ENCODE peak calls at places on chromosomes 7 and 10, in ten cellular contexts. One of them, this sample, is unnamed.

GRCh38 chr7:73740771-73741170 is 2.2 kb upstream of the ABHD11 start:
- DNase-seq in GM04504: no peak
- DNase-seq in smooth muscle cell of the brain vasculature: no peak
- DNase-seq in NAMALWA: no peak
- DNase-seq in COR-L47: no peak
- DNase-seq in nephron progenitor cell: no peak
- DNase-seq in GM18507: no peak
- DNase-seq in stimulated activated CD4-positive, alpha-beta T cell treated with anti-CD3 and anti-CD28 coated beads, Interleukin-12 subunit alpha, Interleukin-12 subunit beta, amount 100 ng/mL, for 48 hours: no peak
- DNase-seq in frontal cortex: no peak
- DNase-seq in NCI-H1436: no peak
- DNase-seq in this sample: no peak

GRCh38 chr10:91976324-91977051 is 52.9 kb downstream of the BTAF1 start:
- DNase-seq in frontal cortex: no peak
- DNase-seq in smooth muscle cell of the brain vasculature: no peak
- DNase-seq in GM04504: no peak
- DNase-seq in stimulated activated CD4-positive, alpha-beta T cell treated with anti-CD3 and anti-CD28 coated beads, Interleukin-12 subunit alpha, Interleukin-12 subunit beta, amount 100 ng/mL, for 48 hours: no peak
- DNase-seq in NAMALWA: no peak
- DNase-seq in COR-L47: no peak
- DNase-seq in nephron progenitor cell: no peak
- DNase-seq in NCI-H1436: no peak
- DNase-seq in GM18507: no peak
- DNase-seq in this sample: no peak

GRCh38 chr10:102713483-102713813 is 749 bp downstream of the ARL3 start:
- DNase-seq in NCI-H1436: no peak
- DNase-seq in nephron progenitor cell: no peak
- DNase-seq in GM04504: no peak
- DNase-seq in NAMALWA: no peak
- DNase-seq in GM18507: no peak
- DNase-seq in smooth muscle cell of the brain vasculature: peak; percentile 7
- DNase-seq in COR-L47: no peak
- DNase-seq in stimulated activated CD4-positive, alpha-beta T cell treated with anti-CD3 and anti-CD28 coated beads, Interleukin-12 subunit alpha, Interleukin-12 subunit beta, amount 100 ng/mL, for 48 hours: no peak
- DNase-seq in frontal cortex: no peak
- DNase-seq in this sample: no peak

GRCh38 chr7:90701021-90701420 is 104.9 kb downstream of the CDK14 start:
- DNase-seq in COR-L47: no peak
- DNase-seq in NCI-H1436: no peak
- DNase-seq in GM18507: no peak
- DNase-seq in GM04504: no peak
- DNase-seq in stimulated activated CD4-positive, alpha-beta T cell treated with anti-CD3 and anti-CD28 coated beads, Interleukin-12 subunit alpha, Interleukin-12 subunit beta, amount 100 ng/mL, for 48 hours: no peak
- DNase-seq in nephron progenitor cell: no peak
- DNase-seq in NAMALWA: no peak
- DNase-seq in smooth muscle cell of the brain vasculature: no peak
- DNase-seq in frontal cortex: no peak
- DNase-seq in this sample: no peak

GRCh38 chr7:150340024-150340749 is 1.2 kb downstream of the RARRES2 start:
- DNase-seq in nephron progenitor cell: peak; percentile 53
- DNase-seq in GM18507: no peak
- DNase-seq in smooth muscle cell of the brain vasculature: no peak
- DNase-seq in GM04504: peak; percentile 40
- DNase-seq in NAMALWA: no peak
- DNase-seq in COR-L47: no peak
- DNase-seq in stimulated activated CD4-positive, alpha-beta T cell treated with anti-CD3 and anti-CD28 coated beads, Interleukin-12 subunit alpha, Interleukin-12 subunit beta, amount 100 ng/mL, for 48 hours: no peak
- DNase-seq in NCI-H1436: no peak
- DNase-seq in frontal cortex: no peak
- DNase-seq in this sample: peak; percentile 72

GRCh38 chr7:130342701-130343380 is 1.8 kb upstream of the CPA5 start:
- DNase-seq in smooth muscle cell of the brain vasculature: no peak
- DNase-seq in frontal cortex: no peak
- DNase-seq in NAMALWA: no peak
- DNase-seq in COR-L47: no peak
- DNase-seq in GM04504: no peak
- DNase-seq in stimulated activated CD4-positive, alpha-beta T cell treated with anti-CD3 and anti-CD28 coated beads, Interleukin-12 subunit alpha, Interleukin-12 subunit beta, amount 100 ng/mL, for 48 hours: no peak
- DNase-seq in GM18507: no peak
- DNase-seq in nephron progenitor cell: no peak
- DNase-seq in NCI-H1436: no peak
- DNase-seq in this sample: no peak

GRCh38 chr10:127398967-127399350 is 150.2 kb upstream of the NPS start:
- DNase-seq in smooth muscle cell of the brain vasculature: no peak
- DNase-seq in NAMALWA: no peak
- DNase-seq in nephron progenitor cell: no peak
- DNase-seq in frontal cortex: no peak
- DNase-seq in COR-L47: no peak
- DNase-seq in stimulated activated CD4-positive, alpha-beta T cell treated with anti-CD3 and anti-CD28 coated beads, Interleukin-12 subunit alpha, Interleukin-12 subunit beta, amount 100 ng/mL, for 48 hours: no peak
- DNase-seq in GM18507: no peak
- DNase-seq in NCI-H1436: no peak
- DNase-seq in GM04504: no peak
- DNase-seq in this sample: no peak

GRCh38 chr7:132577206-132578049 is 1.2 kb upstream of the PLXNA4 start:
- DNase-seq in frontal cortex: peak; percentile 70
- DNase-seq in GM18507: no peak
- DNase-seq in GM04504: peak; percentile 28
- DNase-seq in COR-L47: peak; percentile 63
- DNase-seq in NCI-H1436: no peak
- DNase-seq in smooth muscle cell of the brain vasculature: no peak
- DNase-seq in NAMALWA: no peak
- DNase-seq in nephron progenitor cell: peak; percentile 87
- DNase-seq in stimulated activated CD4-positive, alpha-beta T cell treated with anti-CD3 and anti-CD28 coated beads, Interleukin-12 subunit alpha, Interleukin-12 subunit beta, amount 100 ng/mL, for 48 hours: no peak
- DNase-seq in this sample: peak; percentile 92

GRCh38 chr10:51915031-51915542 is 215.7 kb upstream of the CSTF2T start:
- DNase-seq in smooth muscle cell of the brain vasculature: no peak
- DNase-seq in nephron progenitor cell: no peak
- DNase-seq in frontal cortex: no peak
- DNase-seq in GM18507: no peak
- DNase-seq in GM04504: no peak
- DNase-seq in stimulated activated CD4-positive, alpha-beta T cell treated with anti-CD3 and anti-CD28 coated beads, Interleukin-12 subunit alpha, Interleukin-12 subunit beta, amount 100 ng/mL, for 48 hours: no peak
- DNase-seq in COR-L47: no peak
- DNase-seq in NAMALWA: no peak
- DNase-seq in NCI-H1436: no peak
- DNase-seq in this sample: peak; percentile 10